ENCODE peak calls at places on chromosome X, in eight cellular contexts. Y is activated CD4-positive, alpha-beta T cell treated with anti-CD3 and anti-CD28 coated beads for 4 hours; P is HFF-Myc; V is AG09309; C is left colon; N is brain microvascular endothelial cell; G is tibial nerve; R is thyroid gland. B is an unnamed sample.

GRCh38 chrX:24485323-24485722 is 20.2 kb downstream of the PDK3 start:
- DNase-seq in Y (no peak), P (no peak), N (no peak), G (no peak), V (no peak), C (no peak), R (no peak), B (no peak)

GRCh38 chrX:102651968-102652744 is 873 bp downstream of the GPRASP1 start:
- DNase-seq in R (peak), N (peak), Y (peak), G (peak), V (no peak), C (peak), P (no peak), B (no peak)

GRCh38 chrX:17788439-17788838 is 51.1 kb downstream of the SCML1 start:
- DNase-seq in G (peak), C (peak), Y (peak), R (peak), V (no peak), N (peak), P (peak), B (no peak)

GRCh38 chrX:150438165-150438564 is 75.0 kb downstream of the MAMLD1 start:
- DNase-seq in G (no peak), R (no peak), P (no peak), Y (no peak), C (no peak), N (no peak), V (peak), B (no peak)

GRCh38 chrX:106955004-106955772 is 35.0 kb downstream of the CLDN2 start:
- DNase-seq in G (no peak), V (no peak), R (no peak), P (no peak), C (no peak), Y (no peak), N (no peak), B (no peak)

GRCh38 chrX:1493877-1494510 is 41.3 kb upstream of the ASMTL start:
- DNase-seq in G (no peak), V (no peak), R (no peak), C (no peak), P (no peak), N (no peak), Y (no peak), B (no peak)

GRCh38 chrX:56219702-56220101 is 12.5 kb upstream of the KLF8 start:
- DNase-seq in P (no peak), Y (no peak), G (no peak), N (no peak), C (no peak), R (no peak), V (no peak), B (no peak)

GRCh38 chrX:148723551-148723950 is 223.1 kb downstream of the AFF2 start:
- DNase-seq in V (no peak), G (no peak), N (no peak), P (no peak), R (no peak), C (no peak), Y (no peak), B (no peak)

GRCh38 chrX:3713225-3713936 is at the start of gene PRKX:
- DNase-seq in C (peak), G (no peak), Y (peak), V (no peak), P (no peak), R (peak), N (peak), B (peak)

GRCh38 chrX:14873676-14874049 is 442 bp downstream of the MOSPD2 start:
- DNase-seq in N (no peak), C (no peak), R (no peak), P (no peak), Y (no peak), G (no peak), V (no peak), B (no peak)

GRCh38 chrX:1205681-1206611 is 6.5 kb downstream of the CRLF2 start:
- DNase-seq in Y (peak), V (peak), N (peak), R (peak), P (peak), C (peak), G (peak), B (no peak)

GRCh38 chrX:149937881-149938426 is 337 bp downstream of the EOLA2 start:
- DNase-seq in P (no peak), R (peak), N (no peak), G (no peak), V (no peak), C (no peak), Y (no peak), B (peak)

GRCh38 chrX:23773601-23774175 is 9.3 kb upstream of the SAT1 start:
- DNase-seq in V (no peak), R (no peak), C (no peak), Y (peak), G (no peak), P (no peak), N (no peak), B (no peak)

GRCh38 chrX:71941771-71942170 is 31.1 kb downstream of the NHSL2 start:
- DNase-seq in P (peak), V (no peak), R (no peak), G (no peak), N (peak), C (peak), Y (no peak), B (no peak)

GRCh38 chrX:151871244-151871643 is 41.4 kb upstream of the MAGEA4 start:
- DNase-seq in G (no peak), Y (no peak), R (no peak), V (peak), C (no peak), P (peak), N (peak), B (no peak)

GRCh38 chrX:39953879-39954278 is 143.9 kb downstream of the BCOR start:
- DNase-seq in R (peak), P (no peak), N (peak), V (no peak), G (peak), C (peak), Y (no peak), B (peak)

GRCh38 chrX:47197526-47197925 is 3.9 kb downstream of the UBA1 start:
- DNase-seq in C (no peak), P (no peak), R (no peak), Y (no peak), V (no peak), N (no peak), G (no peak), B (no peak)

GRCh38 chrX:88425739-88426138 is 321.3 kb upstream of the CPXCR1 start:
- DNase-seq in C (no peak), R (no peak), Y (no peak), N (no peak), G (no peak), P (no peak), V (no peak), B (no peak)

GRCh38 chrX:17930850-17931249 is 69.8 kb upstream of the RAI2 start:
- DNase-seq in R (no peak), Y (no peak), N (no peak), V (no peak), C (no peak), P (no peak), G (no peak), B (no peak)

GRCh38 chrX:40912166-40912565 is 173.1 kb upstream of the USP9X start:
- DNase-seq in Y (no peak), N (no peak), V (no peak), G (no peak), C (no peak), R (no peak), P (no peak), B (no peak)

GRCh38 chrX:153560000-153560399 is 38.9 kb downstream of the CCNQ start:
- DNase-seq in P (no peak), C (no peak), V (no peak), G (no peak), N (no peak), R (no peak), Y (no peak), B (no peak)

GRCh38 chrX:83419030-83419792 is 88.9 kb upstream of the POU3F4 start:
- DNase-seq in G (no peak), P (no peak), R (no peak), Y (no peak), N (no peak), V (no peak), C (no peak), B (no peak)

GRCh38 chrX:153657161-153657560 is 10.2 kb downstream of the DUSP9 start:
- DNase-seq in P (no peak), Y (no peak), R (no peak), V (no peak), N (no peak), G (no peak), C (no peak), B (peak)

GRCh38 chrX:153638041-153638371 is 9.0 kb upstream of the DUSP9 start:
- DNase-seq in V (no peak), R (no peak), C (no peak), Y (no peak), P (no peak), N (no peak), G (no peak), B (no peak)

GRCh38 chrX:19121898-19122640 is at the start of gene ADGRG2:
- DNase-seq in R (peak), N (no peak), Y (no peak), P (no peak), G (peak), C (peak), V (peak), B (peak)

GRCh38 chrX:119474615-119475388 is 6.6 kb downstream of the SLC25A5 start:
- DNase-seq in R (no peak), C (no peak), P (no peak), G (no peak), Y (no peak), V (no peak), N (no peak), B (no peak)

GRCh38 chrX:12770440-12770839 is 20.8 kb upstream of the PRPS2 start:
- DNase-seq in P (no peak), G (no peak), C (no peak), V (no peak), Y (no peak), N (no peak), R (no peak), B (no peak)